ENCODE peak calls at places on chromosomes 1 and 21, in six cellular contexts. M is fibroblast of lung; Q is colonic mucosa; C is CD8-positive, alpha-beta memory T cell; J is CD4-positive, alpha-beta memory T cell; B is pancreas. T is an unnamed sample.

GRCh38 chr1:192489748-192490147 is 85.8 kb upstream of the RGS1 start:
- DNase-seq in M (peak; percentile 92), Q (peak; percentile 26), C (no peak), J (no peak), B (no peak), T (peak; percentile 83)

GRCh38 chr1:1284370-1285101 is 4.3 kb downstream of the SCNN1D start:
- DNase-seq in M (no peak), Q (no peak), C (no peak), J (no peak), B (peak; percentile 74), T (no peak)

GRCh38 chr1:3543076-3544049 is 67.9 kb downstream of the MEGF6 start:
- DNase-seq in M (peak; percentile 74), Q (peak; percentile 27), C (no peak), J (no peak), B (no peak), T (no peak)

GRCh38 chr1:245678866-245679411 is 524.2 kb downstream of the KIF26B start:
- DNase-seq in M (no peak), Q (no peak), C (no peak), J (no peak), B (no peak), T (no peak)

GRCh38 chr1:62687903-62688686 is at the start of gene DOCK7:
- DNase-seq in M (peak; percentile 83), Q (peak; percentile 88), C (peak; percentile 40), J (peak; percentile 50), B (peak; percentile 90), T (peak; percentile 66)

GRCh38 chr1:245858683-245859509 is 648.2 kb downstream of the SMYD3 start:
- DNase-seq in M (peak; percentile 50), Q (no peak), C (no peak), J (no peak), B (no peak), T (no peak)

GRCh38 chr1:42817440-42817767 is 207 bp upstream of the SVBP start:
- DNase-seq in M (no peak), Q (no peak), C (no peak), J (no peak), B (no peak), T (no peak)

GRCh38 chr1:234208351-234208750 is 164.9 kb upstream of the COA6 start:
- DNase-seq in M (no peak), Q (no peak), C (no peak), J (no peak), B (no peak), T (no peak)

GRCh38 chr1:42177551-42177981 is 13.0 kb upstream of the GUCA2A start:
- DNase-seq in M (peak; percentile 93), Q (peak; percentile 53), C (no peak), J (no peak), B (no peak), T (no peak)

GRCh38 chr1:162219461-162219860 is 150.0 kb downstream of the NOS1AP start:
- DNase-seq in M (no peak), Q (no peak), C (no peak), J (no peak), B (no peak), T (no peak)

GRCh38 chr1:159005676-159006075 is 4.0 kb upstream of the IFI16 start:
- DNase-seq in M (no peak), Q (no peak), C (no peak), J (no peak), B (no peak), T (no peak)

GRCh38 chr1:157758018-157758417 is 18.9 kb downstream of the FCRL2 start:
- DNase-seq in M (no peak), Q (no peak), C (no peak), J (no peak), B (no peak), T (no peak)
- H3K27ac ChIP-seq in M (no peak overlapping the region), Q (no peak overlapping the region), C (no peak overlapping the region), J (no peak overlapping the region), B (no peak overlapping the region), T (no peak overlapping the region)

DNA sequence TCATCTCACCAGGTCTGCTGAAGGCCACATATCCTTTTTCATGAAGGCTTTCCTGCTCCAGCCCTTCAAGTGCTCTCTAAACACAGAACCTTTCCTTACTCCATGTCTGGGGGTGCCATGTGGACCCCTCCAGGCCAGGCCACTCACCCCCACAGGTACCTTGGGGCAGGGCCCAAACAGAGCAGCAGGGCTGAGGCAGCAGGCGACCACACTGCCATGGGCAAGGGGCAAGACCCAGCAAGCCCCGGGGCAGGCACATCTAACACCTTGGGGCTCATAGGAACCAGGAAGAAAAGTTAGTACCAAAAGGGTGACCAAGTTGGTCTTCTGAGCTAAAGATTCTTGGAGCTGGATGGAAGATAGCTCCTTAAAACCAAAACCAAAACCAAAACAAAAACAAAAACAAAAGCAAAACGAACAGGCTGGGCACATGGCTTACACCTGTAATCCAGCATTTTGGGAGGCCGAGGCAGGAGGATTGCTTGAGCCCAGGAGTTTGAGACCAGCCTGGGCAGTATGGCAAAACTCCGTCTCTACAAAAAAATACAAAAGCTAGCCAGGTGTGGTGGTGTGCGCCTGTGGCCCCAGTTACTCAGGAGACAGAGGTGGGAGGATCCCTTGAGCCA is 63.7 kb downstream of the MRPL37 start:
- DNase-seq in M (no peak), Q (no peak), C (no peak), J (no peak), B (no peak), T (peak; percentile 26)
- H3K27ac ChIP-seq in M (no peak overlapping the region), Q (no peak overlapping the region), C (no peak overlapping the region), J (no peak overlapping the region), B (no peak overlapping the region), T (no peak overlapping the region)

DNA sequence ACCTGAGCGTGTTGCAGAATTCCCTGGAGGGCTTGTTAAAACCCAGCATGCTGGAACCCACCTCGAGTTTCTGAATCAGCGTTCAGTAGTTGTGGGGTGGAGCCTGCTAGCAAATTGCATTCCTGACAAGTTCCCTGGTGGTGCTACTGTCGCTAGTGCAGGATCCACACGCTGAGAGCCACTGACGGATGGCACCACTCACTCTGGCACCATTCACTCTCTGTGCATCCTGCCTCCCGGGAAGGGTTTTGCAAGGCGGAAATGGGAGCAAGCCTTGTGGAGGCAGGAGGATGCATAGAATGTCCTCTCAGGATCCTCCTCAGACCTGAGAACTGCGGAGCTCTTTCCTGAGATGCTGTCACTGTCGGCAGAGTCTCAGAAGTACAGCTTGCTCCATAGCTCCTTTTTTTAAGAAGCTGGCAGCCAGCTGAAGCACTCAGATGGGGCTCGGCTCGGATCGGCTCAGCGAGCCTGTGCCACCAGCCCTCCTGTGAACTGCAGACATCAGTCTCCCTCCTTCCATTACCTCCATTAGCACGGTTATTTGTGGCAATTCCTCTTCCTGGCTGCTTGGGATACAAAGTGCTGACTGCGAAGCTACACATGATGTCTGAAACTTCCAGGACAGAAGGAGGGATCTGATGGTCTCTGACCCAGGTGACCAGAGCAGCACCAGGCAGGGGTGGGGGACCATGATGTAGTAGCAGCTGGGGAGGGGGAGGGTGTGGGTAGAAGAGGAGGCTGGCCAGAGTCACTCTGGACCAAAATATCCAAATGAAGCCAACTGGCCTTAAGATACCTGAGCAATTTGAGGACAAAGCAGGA is 89.6 kb downstream of the C1orf94 start:
- DNase-seq in M (no peak), Q (no peak), C (no peak), J (no peak), B (no peak), T (no peak)
- H3K27ac ChIP-seq in M (no peak overlapping the region), Q (no peak overlapping the region), C (no peak overlapping the region), J (no peak overlapping the region), B (no peak overlapping the region), T (no peak overlapping the region)

GRCh38 chr21:31557421-31557955 is 102.0 kb upstream of the SOD1 start:
- DNase-seq in M (no peak), Q (no peak), C (no peak), J (peak; percentile 10), B (peak; percentile 76), T (peak; percentile 62)

GRCh38 chr21:31556662-31557061 is 102.8 kb upstream of the SOD1 start:
- DNase-seq in M (no peak), Q (no peak), C (no peak), J (no peak), B (no peak), T (no peak)

GRCh38 chr21:31553926-31554325 is 105.6 kb upstream of the SOD1 start:
- DNase-seq in M (no peak), Q (no peak), C (no peak), J (no peak), B (no peak), T (no peak)

GRCh38 chr21:31554511-31555022 is 104.9 kb upstream of the SOD1 start:
- DNase-seq in M (no peak), Q (no peak), C (no peak), J (no peak), B (no peak), T (peak; percentile 89)

GRCh38 chr21:31555741-31556191 is 103.7 kb upstream of the SOD1 start:
- DNase-seq in M (no peak), Q (no peak), C (no peak), J (no peak), B (no peak), T (no peak)
- H3K27ac ChIP-seq in M (no peak overlapping the region), Q (no peak overlapping the region), C (no peak overlapping the region), J (no peak overlapping the region), B (no peak overlapping the region), T (peak overlapping the region; percentile 79)

DNA sequence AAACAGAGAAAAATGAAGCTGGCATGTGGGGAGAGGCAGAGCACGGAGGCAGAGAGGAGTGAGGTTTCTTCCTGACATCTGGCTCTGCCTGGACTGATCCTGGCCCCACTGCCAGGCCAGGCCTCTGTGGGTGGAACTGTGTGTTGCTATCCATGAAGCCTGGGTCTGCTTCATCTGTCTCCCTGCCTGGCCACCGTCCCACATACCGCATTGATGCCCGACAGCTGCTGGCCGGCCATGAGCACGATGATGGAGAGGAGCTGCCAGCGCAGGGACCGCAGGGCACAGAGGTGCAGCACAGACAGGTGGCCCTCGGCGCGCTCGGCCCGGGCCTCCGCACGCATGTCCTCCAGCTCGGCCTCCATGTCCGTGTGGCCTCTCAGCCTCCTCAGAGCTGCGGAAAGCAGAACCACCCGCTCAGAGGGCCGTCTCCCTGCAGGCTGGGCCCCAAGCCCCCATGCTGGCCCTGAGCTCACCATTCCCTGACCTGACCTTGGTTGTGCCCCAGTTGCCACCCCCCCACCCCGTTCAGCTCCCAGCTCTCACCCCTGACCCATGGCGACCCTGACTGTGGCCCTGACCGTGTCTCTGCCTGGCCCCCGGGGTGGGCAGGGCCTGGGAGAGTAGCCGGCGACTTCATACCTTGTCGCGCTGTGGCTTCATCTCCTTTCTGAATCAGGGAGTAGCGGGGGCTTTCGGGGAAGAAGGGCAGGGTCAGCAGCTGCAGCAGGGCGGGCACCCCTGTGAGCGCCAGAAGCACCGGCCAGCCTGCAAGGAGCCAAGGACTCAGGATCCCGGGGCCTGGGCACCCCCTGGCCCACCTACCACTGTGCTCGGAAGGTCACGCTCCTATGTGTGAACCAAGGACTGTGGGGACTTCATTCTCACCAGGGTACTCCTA is 11.5 kb downstream of the SLC2A7 start:
- DNase-seq in M (no peak), Q (no peak), C (no peak), J (no peak), B (no peak), T (no peak)
- H3K27ac ChIP-seq in M (no peak overlapping the region), Q (no peak overlapping the region), C (no peak overlapping the region), J (no peak overlapping the region), B (no peak overlapping the region), T (no peak overlapping the region)

DNA sequence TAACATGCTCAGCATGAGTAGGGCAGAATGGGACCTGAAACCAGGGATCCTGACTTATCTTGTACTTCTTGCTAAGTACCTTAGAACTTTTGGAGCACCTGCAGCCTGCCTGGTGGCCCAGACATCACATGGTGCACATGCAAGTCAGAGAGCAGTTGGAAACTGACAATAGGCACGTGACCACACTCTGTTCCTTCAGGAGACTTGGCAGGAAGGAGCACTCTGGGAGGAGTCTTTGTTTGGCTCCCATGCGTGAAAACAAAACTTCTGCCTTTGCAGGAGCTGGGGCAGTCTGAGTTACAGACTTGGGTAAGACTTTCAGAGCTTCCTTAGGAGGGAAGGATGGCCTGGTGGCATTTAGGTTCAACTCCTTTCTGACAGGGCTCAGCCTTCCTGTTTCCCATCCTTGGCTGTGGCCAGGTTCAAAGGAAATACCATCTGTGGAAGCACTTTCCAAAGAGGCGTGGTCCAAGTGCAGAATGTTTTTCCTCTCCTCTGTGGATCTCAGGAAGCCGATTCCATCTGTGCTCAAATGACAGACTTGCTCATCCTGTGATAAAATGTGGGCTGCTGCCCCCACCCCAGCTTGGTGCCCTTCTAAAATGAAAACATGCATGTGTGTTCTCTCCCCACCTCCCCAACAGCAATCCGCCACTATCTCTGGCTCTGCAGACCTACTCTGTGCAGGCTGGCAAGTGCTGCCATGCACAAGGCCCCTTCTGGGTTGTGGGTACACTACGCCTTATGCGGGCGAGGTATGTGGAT is 14.1 kb upstream of the ZNF436 start:
- DNase-seq in M (no peak), Q (no peak), C (no peak), J (no peak), B (no peak), T (no peak)
- H3K27ac ChIP-seq in M (no peak overlapping the region), Q (peak overlapping the region; percentile 9), C (no peak overlapping the region), J (no peak overlapping the region), B (no peak overlapping the region), T (no peak overlapping the region)